ENCODE peak calls at places on chromosomes 4 and X, in ten cellular contexts. W, V, B, T, K, L, A, J, G and M are unnamed samples. For H3K4me1 and H3K36me3, the result is how much of the 10 kb centered on the place peaks cover.

GRCh38 chr4:54322817-54323417 is 93.8 kb downstream of the PDGFRA start:
- DNase-seq in W (no peak), V (peak), B (peak), T (peak), K (peak), L (no peak), A (peak), J (peak), G (peak), M (peak)

GRCh38 chrX:110509778-110510510 is 151.3 kb downstream of the RTL9 start:
- DNase-seq in W (no peak), V (no peak), B (no peak), T (no peak), K (no peak), L (no peak), A (no peak), J (no peak), G (no peak), M (no peak)

GRCh38 chrX:86121916-86122315 is 26.3 kb upstream of the DACH2 start:
- DNase-seq in W (no peak), V (no peak), B (no peak), T (no peak), K (no peak), L (no peak), A (no peak), J (no peak), G (no peak), M (no peak)

GRCh38 chrX:155768036-155768769 is 112.9 kb upstream of the VAMP7 start:
- DNase-seq in W (peak), V (no peak), B (no peak), T (no peak), K (no peak), L (no peak), A (no peak), J (peak), G (no peak), M (no peak)

GRCh38 chr4:20954541-20954940 is 254.3 kb downstream of the PACRGL start:
- DNase-seq in W (no peak), V (no peak), B (no peak), T (no peak), K (no peak), L (no peak), A (no peak), J (no peak), G (no peak), M (no peak)

GRCh38 chrX:13123857-13124345 is 79.5 kb upstream of the FAM9C start:
- DNase-seq in W (no peak), V (no peak), B (no peak), T (no peak), K (no peak), L (no peak), A (no peak), J (no peak), G (no peak), M (no peak)

GRCh38 chr4:142406051-142406549 is 440.0 kb downstream of the INPP4B start:
- DNase-seq in W (no peak), V (no peak), B (no peak), T (no peak), K (no peak), L (no peak), A (no peak), J (no peak), G (no peak), M (no peak)

GRCh38 chr4:93832097-93832496 is 3.5 kb downstream of the ATOH1 start:
- DNase-seq in W (no peak), V (no peak), B (no peak), T (no peak), K (no peak), L (no peak), A (no peak), J (no peak), G (no peak), M (no peak)

GRCh38 chrX:136200466-136200865 is 50.7 kb downstream of the MAP7D3 start:
- DNase-seq in W (no peak), V (no peak), B (no peak), T (no peak), K (no peak), L (no peak), A (no peak), J (no peak), G (no peak), M (no peak)

GRCh38 chrX:69616520-69617203 is 749 bp downstream of the EDA start:
- DNase-seq in W (peak), V (peak), B (no peak), T (no peak), K (no peak), L (peak), A (no peak), J (peak), G (peak), M (peak)

GRCh38 chrX:83319023-83319422 is 189.1 kb upstream of the POU3F4 start:
- DNase-seq in W (no peak), V (no peak), B (no peak), T (no peak), K (no peak), L (no peak), A (no peak), J (no peak), G (no peak), M (no peak)

GRCh38 chr4:14165253-14165942 is 537.9 kb upstream of the BOD1L1 start:
- DNase-seq in W (no peak), V (no peak), B (no peak), T (peak), K (no peak), L (no peak), A (no peak), J (no peak), G (peak), M (no peak)

GRCh38 chrX:26722666-26723428 is 506.9 kb downstream of the MAGEB5 start:
- DNase-seq in W (peak), V (no peak), B (no peak), T (no peak), K (no peak), L (no peak), A (no peak), J (no peak), G (no peak), M (no peak)

GRCh38 chr4:111930658-111931057 is 214.6 kb upstream of the FAM241A start:
- DNase-seq in W (no peak), V (no peak), B (no peak), T (no peak), K (no peak), L (no peak), A (no peak), J (no peak), G (no peak), M (no peak)

GRCh38 chr4:114561590-114561989 is 37.0 kb upstream of the UGT8 start:
- DNase-seq in W (no peak), V (peak), B (no peak), T (no peak), K (no peak), L (no peak), A (no peak), J (no peak), G (peak), M (no peak)
- H3K4me1 ChIP-seq in W (under half), V (under half), B (under half), T (under half), K (under half), L (under half), A (under half), J (under half), G (under half), M (under half)

DNA sequence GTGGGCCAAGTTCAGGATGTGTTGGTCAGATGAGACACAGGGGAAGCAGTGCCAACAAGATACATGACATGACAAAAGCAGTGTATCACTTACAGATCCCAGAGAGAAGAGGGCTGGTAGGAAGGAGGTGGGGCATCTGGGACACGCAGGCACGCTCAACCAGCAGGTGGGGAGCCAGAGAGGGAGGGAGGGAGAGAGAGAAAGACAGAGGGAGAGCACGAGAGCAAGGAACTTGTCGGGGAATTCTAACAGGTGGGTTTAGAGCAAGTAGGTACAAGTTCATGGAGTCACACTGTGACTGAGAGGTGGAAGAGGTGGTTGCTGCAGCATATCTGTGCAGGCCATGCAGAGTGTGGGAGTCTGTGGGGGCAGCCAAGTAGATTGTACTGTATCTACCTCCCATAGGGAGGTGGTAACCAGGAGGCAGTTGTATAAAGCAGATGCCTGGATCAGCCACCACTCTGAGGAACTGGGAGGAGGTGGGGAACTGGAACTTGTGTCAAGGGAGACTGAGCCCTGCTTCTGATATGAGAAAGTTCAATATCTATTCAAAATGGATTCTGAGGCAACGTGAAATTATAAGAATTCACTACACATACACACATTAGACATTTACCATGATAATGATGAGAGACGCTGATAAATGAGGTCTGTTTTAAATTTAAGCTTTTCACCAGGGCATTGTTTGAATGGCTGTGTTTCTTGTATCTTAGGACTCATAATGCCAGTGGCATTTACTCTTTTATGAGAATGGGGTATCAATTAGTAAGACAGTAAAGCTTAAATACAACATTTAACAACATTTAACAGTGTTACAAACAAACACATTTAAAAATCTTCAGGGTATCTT is 43.7 kb downstream of the BBS12 start:
- DNase-seq in W (no peak), V (no peak), B (no peak), T (no peak), K (no peak), L (no peak), A (no peak), J (no peak), G (no peak), M (no peak)
- TF ChIP-seq POLR2A in W (no peak), V (no peak), B (no peak), T (no peak), K (no peak), L (no peak), A (no peak), J (no peak), G (no peak), M (no peak)

DNA sequence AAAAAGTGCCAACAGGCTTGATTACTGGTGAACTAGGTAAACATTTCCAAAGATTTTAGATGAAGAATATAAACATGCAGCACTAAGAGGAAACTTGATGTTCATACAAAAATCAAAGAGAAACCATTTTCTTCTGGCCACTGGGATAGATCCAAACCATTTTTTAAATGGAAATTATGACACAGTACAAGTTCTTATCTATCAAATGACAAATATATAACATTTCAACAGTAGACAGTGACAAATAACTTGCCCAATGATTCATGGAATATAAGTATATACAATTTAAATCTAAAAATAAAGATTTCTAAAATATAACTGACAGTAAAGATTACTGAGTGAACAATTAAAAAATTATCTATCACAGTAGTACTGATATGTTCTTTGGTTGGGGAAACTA is 151.1 kb downstream of the CDS1 start:
- DNase-seq in W (no peak), V (no peak), B (no peak), T (no peak), K (no peak), L (no peak), A (no peak), J (no peak), G (no peak), M (no peak)
- H3K36me3 ChIP-seq in W (half or more), V (under half), B (under half), T (under half), K (half or more), L (half or more), A (under half), J (half or more), G (under half), M (under half)

GRCh38 chr4:75668596-75668995 is 4.6 kb downstream of the G3BP2 start:
- DNase-seq in W (no peak), V (no peak), B (no peak), T (no peak), K (no peak), L (no peak), A (no peak), J (no peak), G (no peak), M (no peak)
- H3K4me1 ChIP-seq in W (under half), V (under half), B (under half), T (under half), K (under half), L (under half), A (under half), J (under half), G (under half), M (under half)

GRCh38 chr4:152643153-152644035 is 36.4 kb downstream of the TMEM154 start:
- DNase-seq in W (no peak), V (no peak), B (no peak), T (peak), K (no peak), L (no peak), A (no peak), J (no peak), G (peak), M (no peak)
- TF ChIP-seq POLR2A in W (no peak), V (no peak), B (no peak), T (no peak), K (no peak), L (no peak), A (no peak), J (no peak), G (no peak), M (no peak)

GRCh38 chr4:77877167-77877566 is 14.5 kb downstream of the MRPL1 start:
- DNase-seq in W (no peak), V (no peak), B (no peak), T (no peak), K (no peak), L (no peak), A (no peak), J (no peak), G (no peak), M (no peak)
- H3K36me3 ChIP-seq in W (under half), V (under half), B (under half), T (under half), K (under half), L (under half), A (under half), J (under half), G (under half), M (under half)

GRCh38 chr4:2809610-2810180 is 16.8 kb downstream of the SH3BP2 start:
- DNase-seq in W (no peak), V (peak), B (no peak), T (no peak), K (no peak), L (no peak), A (no peak), J (no peak), G (no peak), M (no peak)
- H3K4me1 ChIP-seq in W (half or more), V (under half), B (under half), T (half or more), K (half or more), L (under half), A (under half), J (half or more), G (under half), M (under half)